ENCODE peak calls at places on chromosomes 2 and 18, in nine cellular contexts. A, M, L, W, I, R, D, G and X are unnamed samples.

GRCh38 chr2:15311201-15311882 is 249.8 kb downstream of the NBAS start:
- DNase-seq in A (no peak), M (no peak), L (no peak), W (no peak), I (no peak), R (no peak), D (no peak), G (no peak), X (no peak)

GRCh38 chr2:215876139-215876936 is 137.0 kb downstream of the MREG start:
- DNase-seq in A (no peak), M (no peak), L (no peak), W (no peak), I (no peak), R (no peak), D (no peak), G (no peak), X (no peak)

GRCh38 chr2:2187196-2187595 is 143.9 kb downstream of the MYT1L start:
- DNase-seq in A (no peak), M (no peak), L (no peak), W (no peak), I (no peak), R (no peak), D (no peak), G (no peak), X (peak; percentile 32)

GRCh38 chr2:162732946-162733698 is 105.4 kb downstream of the KCNH7 start:
- DNase-seq in A (no peak), M (no peak), L (peak; percentile 27), W (peak; percentile 46), I (peak; percentile 51), R (no peak), D (no peak), G (no peak), X (no peak)

GRCh38 chr2:216188956-216189355 is 79.8 kb downstream of the XRCC5 start:
- DNase-seq in A (no peak), M (no peak), L (no peak), W (peak; percentile 78), I (no peak), R (no peak), D (no peak), G (peak; percentile 43), X (no peak)

GRCh38 chr18:48934708-48935432 is 15.9 kb downstream of the SMAD7 start:
- DNase-seq in A (no peak), M (no peak), L (no peak), W (peak; percentile 27), I (no peak), R (no peak), D (no peak), G (no peak), X (no peak)

GRCh38 chr2:44126106-44126797 is 42.4 kb upstream of the PPM1B start:
- DNase-seq in A (no peak), M (no peak), L (no peak), W (peak; percentile 15), I (no peak), R (no peak), D (no peak), G (no peak), X (no peak)

GRCh38 chr2:181823405-181823804 is 68.1 kb upstream of the ITPRID2 start:
- DNase-seq in A (no peak), M (no peak), L (no peak), W (peak; percentile 26), I (no peak), R (no peak), D (no peak), G (no peak), X (no peak)

GRCh38 chr2:118643286-118643685 is 204.2 kb downstream of the EN1 start:
- DNase-seq in A (no peak), M (no peak), L (no peak), W (no peak), I (no peak), R (no peak), D (no peak), G (no peak), X (no peak)

GRCh38 chr18:10140928-10141327 is 227.1 kb downstream of the VAPA start:
- DNase-seq in A (no peak), M (no peak), L (no peak), W (peak; percentile 47), I (no peak), R (no peak), D (no peak), G (peak; percentile 47), X (no peak)

GRCh38 chr2:103268841-103269498 is 507.1 kb downstream of the TMEM182 start:
- DNase-seq in A (no peak), M (no peak), L (peak; percentile 25), W (no peak), I (no peak), R (no peak), D (no peak), G (no peak), X (no peak)

GRCh38 chr2:98937906-98938305 is 1.9 kb upstream of the CRACDL start:
- DNase-seq in A (no peak), M (no peak), L (no peak), W (no peak), I (peak; percentile 4), R (no peak), D (no peak), G (no peak), X (no peak)

GRCh38 chr18:46220116-46220515 is 115.9 kb downstream of the HAUS1 start:
- DNase-seq in A (no peak), M (no peak), L (no peak), W (peak; percentile 81), I (no peak), R (no peak), D (no peak), G (peak; percentile 71), X (no peak)

GRCh38 chr2:26801342-26801741 is 15.5 kb downstream of the CENPA start:
- DNase-seq in A (no peak), M (no peak), L (no peak), W (no peak), I (no peak), R (no peak), D (peak; percentile 12), G (no peak), X (no peak)

GRCh38 chr2:176109955-176110345 is 2.9 kb downstream of the HOXD11 start:
- DNase-seq in A (no peak), M (no peak), L (no peak), W (no peak), I (no peak), R (no peak), D (no peak), G (no peak), X (no peak)

GRCh38 chr2:184877909-184878308 is 279.6 kb downstream of the ZNF804A start:
- DNase-seq in A (no peak), M (no peak), L (no peak), W (no peak), I (no peak), R (no peak), D (no peak), G (no peak), X (no peak)

GRCh38 chr18:27223570-27224340 is 38.6 kb upstream of the CHST9 start:
- DNase-seq in A (no peak), M (no peak), L (no peak), W (no peak), I (peak; percentile 32), R (no peak), D (no peak), G (no peak), X (no peak)

GRCh38 chr2:121285077-121285449 is at the start of gene TFCP2L1:
- DNase-seq in A (no peak), M (peak; percentile 34), L (peak; percentile 90), W (no peak), I (peak; percentile 77), R (peak; percentile 38), D (peak; percentile 58), G (peak; percentile 49), X (no peak)

GRCh38 chr2:10165282-10165681 is 42.7 kb downstream of the RRM2 start:
- DNase-seq in A (no peak), M (no peak), L (no peak), W (no peak), I (no peak), R (no peak), D (no peak), G (no peak), X (no peak)

GRCh38 chr2:237134321-237134720 is 48.6 kb downstream of the COPS8 start:
- DNase-seq in A (no peak), M (no peak), L (no peak), W (no peak), I (no peak), R (no peak), D (no peak), G (no peak), X (no peak)

GRCh38 chr2:8574196-8575010 is 107.5 kb upstream of the ID2 start:
- DNase-seq in A (no peak), M (no peak), L (no peak), W (peak; percentile 24), I (no peak), R (no peak), D (no peak), G (no peak), X (no peak)

GRCh38 chr2:179532890-179533289 is 268.3 kb upstream of the SESTD1 start:
- DNase-seq in A (no peak), M (no peak), L (no peak), W (no peak), I (peak; percentile 24), R (no peak), D (no peak), G (no peak), X (no peak)

GRCh38 chr2:162929571-162929970 is 91.0 kb upstream of the KCNH7 start:
- DNase-seq in A (no peak), M (no peak), L (no peak), W (peak; percentile 50), I (no peak), R (no peak), D (no peak), G (no peak), X (no peak)

GRCh38 chr2:83951378-83951947 is 507.6 kb downstream of the SUCLG1 start:
- DNase-seq in A (no peak), M (no peak), L (no peak), W (no peak), I (no peak), R (no peak), D (no peak), G (no peak), X (no peak)

GRCh38 chr18:49177812-49178211 is 227.0 kb upstream of the SMAD7 start:
- DNase-seq in A (no peak), M (no peak), L (no peak), W (peak; percentile 86), I (no peak), R (no peak), D (no peak), G (peak; percentile 10), X (no peak)

GRCh38 chr18:72075040-72075439 is 469.1 kb downstream of the CBLN2 start:
- DNase-seq in A (no peak), M (no peak), L (no peak), W (no peak), I (no peak), R (no peak), D (no peak), G (no peak), X (no peak)

GRCh38 chr2:168790226-168790902 is 12.1 kb upstream of the NOSTRIN start:
- DNase-seq in A (no peak), M (no peak), L (no peak), W (no peak), I (no peak), R (no peak), D (no peak), G (no peak), X (no peak)

GRCh38 chr18:5891361-5892215 is 3.7 kb downstream of the TMEM200C start:
- DNase-seq in A (no peak), M (no peak), L (no peak), W (no peak), I (peak; percentile 52), R (no peak), D (no peak), G (no peak), X (no peak)

GRCh38 chr2:78431241-78431640 is 594.3 kb upstream of the REG3G start:
- DNase-seq in A (no peak), M (no peak), L (no peak), W (no peak), I (peak; percentile 26), R (no peak), D (no peak), G (no peak), X (no peak)

GRCh38 chr18:7221424-7222155 is 9.3 kb upstream of the LRRC30 start:
- DNase-seq in A (no peak), M (peak; percentile 11), L (no peak), W (peak; percentile 73), I (peak; percentile 95), R (peak; percentile 12), D (peak; percentile 60), G (peak; percentile 65), X (peak; percentile 37)

GRCh38 chr2:52222128-52222527 is 1190.2 kb upstream of the NRXN1 start:
- DNase-seq in A (no peak), M (no peak), L (no peak), W (peak; percentile 1), I (no peak), R (no peak), D (no peak), G (no peak), X (no peak)